ENCODE peak calls at places on chromosomes 16 and 17, in five cellular contexts. One of them, this sample, is unnamed.

GRCh38 chr17:17303010-17303846 is at the start of gene NT5M:
- DNase-seq in tibial artery: peak; percentile 80
- DNase-seq in BE2C: peak; percentile 78
- DNase-seq in brain microvascular endothelial cell: peak; percentile 34
- DNase-seq in psoas muscle: peak; percentile 78
- DNase-seq in this sample: peak; percentile 35

GRCh38 chr17:36993227-36993626 is 44.5 kb downstream of the AATF start:
- DNase-seq in tibial artery: no peak
- DNase-seq in BE2C: peak; percentile 48
- DNase-seq in brain microvascular endothelial cell: no peak
- DNase-seq in psoas muscle: no peak
- DNase-seq in this sample: no peak

GRCh38 chr17:13594310-13594709 is 7.4 kb downstream of the HS3ST3A1 start:
- DNase-seq in tibial artery: no peak
- DNase-seq in BE2C: no peak
- DNase-seq in brain microvascular endothelial cell: no peak
- DNase-seq in psoas muscle: no peak
- DNase-seq in this sample: no peak

GRCh38 chr17:18006495-18007239 is 32.3 kb downstream of the ATPAF2 start:
- DNase-seq in tibial artery: no peak
- DNase-seq in BE2C: no peak
- DNase-seq in brain microvascular endothelial cell: no peak
- DNase-seq in psoas muscle: no peak
- DNase-seq in this sample: no peak

GRCh38 chr17:61461586-61461966 is 9.4 kb downstream of the TBX4 start:
- DNase-seq in tibial artery: no peak
- DNase-seq in BE2C: no peak
- DNase-seq in brain microvascular endothelial cell: no peak
- DNase-seq in psoas muscle: no peak
- DNase-seq in this sample: no peak

GRCh38 chr17:30291571-30292489 is at the start of gene BLMH:
- DNase-seq in tibial artery: peak; percentile 89
- DNase-seq in BE2C: peak; percentile 75
- DNase-seq in brain microvascular endothelial cell: peak; percentile 56
- DNase-seq in psoas muscle: peak; percentile 86
- DNase-seq in this sample: peak; percentile 43

GRCh38 chr17:40348562-40349476 is 15.7 kb downstream of the GJD3 start:
- DNase-seq in tibial artery: peak; percentile 89
- DNase-seq in BE2C: peak; percentile 51
- DNase-seq in brain microvascular endothelial cell: no peak
- DNase-seq in psoas muscle: peak; percentile 70
- DNase-seq in this sample: no peak

GRCh38 chr17:71632328-71632727 is 488.5 kb upstream of the SOX9 start:
- DNase-seq in tibial artery: no peak
- DNase-seq in BE2C: no peak
- DNase-seq in brain microvascular endothelial cell: no peak
- DNase-seq in psoas muscle: no peak
- DNase-seq in this sample: peak; percentile 70

GRCh38 chr17:28145348-28145747 is 102.9 kb downstream of the NLK start:
- DNase-seq in tibial artery: no peak
- DNase-seq in BE2C: no peak
- DNase-seq in brain microvascular endothelial cell: peak; percentile 8
- DNase-seq in psoas muscle: no peak
- DNase-seq in this sample: no peak

GRCh38 chr17:68812876-68813584 is 142.2 kb downstream of the ABCA8 start:
- DNase-seq in tibial artery: no peak
- DNase-seq in BE2C: no peak
- DNase-seq in brain microvascular endothelial cell: no peak
- DNase-seq in psoas muscle: no peak
- DNase-seq in this sample: no peak

GRCh38 chr17:45783593-45784292 is 377 bp upstream of the CRHR1 start:
- DNase-seq in tibial artery: no peak
- DNase-seq in BE2C: peak; percentile 32
- DNase-seq in brain microvascular endothelial cell: no peak
- DNase-seq in psoas muscle: peak; percentile 41
- DNase-seq in this sample: no peak

GRCh38 chr17:45784583-45785372 is 658 bp downstream of the CRHR1 start:
- DNase-seq in tibial artery: no peak
- DNase-seq in BE2C: peak; percentile 75
- DNase-seq in brain microvascular endothelial cell: no peak
- DNase-seq in psoas muscle: peak; percentile 26
- DNase-seq in this sample: no peak

GRCh38 chr17:45780921-45781320 is 3.2 kb upstream of the CRHR1 start:
- DNase-seq in tibial artery: no peak
- DNase-seq in BE2C: no peak
- DNase-seq in brain microvascular endothelial cell: no peak
- DNase-seq in psoas muscle: no peak
- DNase-seq in this sample: no peak

GRCh38 chr17:45784293-45784582 is at the start of gene CRHR1:
- DNase-seq in tibial artery: no peak
- DNase-seq in BE2C: no peak
- DNase-seq in brain microvascular endothelial cell: no peak
- DNase-seq in psoas muscle: no peak
- DNase-seq in this sample: no peak

GRCh38 chr17:45782889-45783592 is 1.1 kb upstream of the CRHR1 start:
- DNase-seq in tibial artery: no peak
- DNase-seq in BE2C: peak; percentile 66
- DNase-seq in brain microvascular endothelial cell: no peak
- DNase-seq in psoas muscle: peak; percentile 35
- DNase-seq in this sample: no peak
- TF ChIP-seq CTCF in tibial artery: no peak
- TF ChIP-seq CTCF in BE2C: peak; percentile 42
- TF ChIP-seq CTCF in brain microvascular endothelial cell: peak; percentile 51
- TF ChIP-seq CTCF in psoas muscle: peak; percentile 45
- TF ChIP-seq CTCF in this sample: peak; percentile 45

DNA sequence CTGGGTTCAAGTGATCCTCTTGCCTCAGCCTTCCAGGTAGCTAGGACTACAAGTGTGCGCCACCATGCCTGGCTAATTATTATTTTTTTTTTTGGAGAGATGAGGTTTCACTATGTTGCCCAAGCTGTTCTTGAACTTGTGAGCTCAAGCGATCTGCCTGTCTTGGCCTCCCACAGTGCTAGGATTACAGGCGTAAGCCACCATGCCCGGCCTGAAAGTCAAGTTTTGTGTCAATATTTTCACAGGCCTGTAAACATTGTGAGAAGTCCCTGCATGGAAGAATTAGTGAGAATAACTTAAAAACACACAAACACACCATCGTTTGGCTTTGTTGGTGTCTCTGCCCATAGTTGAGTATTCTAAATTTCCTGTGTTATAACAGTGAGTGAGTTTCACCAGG is 22.2 kb downstream of the NUP85 start:
- DNase-seq in tibial artery: no peak
- DNase-seq in BE2C: no peak
- DNase-seq in brain microvascular endothelial cell: no peak
- DNase-seq in psoas muscle: no peak
- DNase-seq in this sample: no peak
- H3K36me3 ChIP-seq in tibial artery: peaks cover 93% of the 10 kb centered on the region
- H3K36me3 ChIP-seq in BE2C: peaks cover 86% of the 10 kb centered on the region
- H3K36me3 ChIP-seq in brain microvascular endothelial cell: peaks cover 56% of the 10 kb centered on the region
- H3K36me3 ChIP-seq in psoas muscle: peaks cover 3% of the 10 kb centered on the region
- H3K36me3 ChIP-seq in this sample: peaks cover 30% of the 10 kb centered on the region

DNA sequence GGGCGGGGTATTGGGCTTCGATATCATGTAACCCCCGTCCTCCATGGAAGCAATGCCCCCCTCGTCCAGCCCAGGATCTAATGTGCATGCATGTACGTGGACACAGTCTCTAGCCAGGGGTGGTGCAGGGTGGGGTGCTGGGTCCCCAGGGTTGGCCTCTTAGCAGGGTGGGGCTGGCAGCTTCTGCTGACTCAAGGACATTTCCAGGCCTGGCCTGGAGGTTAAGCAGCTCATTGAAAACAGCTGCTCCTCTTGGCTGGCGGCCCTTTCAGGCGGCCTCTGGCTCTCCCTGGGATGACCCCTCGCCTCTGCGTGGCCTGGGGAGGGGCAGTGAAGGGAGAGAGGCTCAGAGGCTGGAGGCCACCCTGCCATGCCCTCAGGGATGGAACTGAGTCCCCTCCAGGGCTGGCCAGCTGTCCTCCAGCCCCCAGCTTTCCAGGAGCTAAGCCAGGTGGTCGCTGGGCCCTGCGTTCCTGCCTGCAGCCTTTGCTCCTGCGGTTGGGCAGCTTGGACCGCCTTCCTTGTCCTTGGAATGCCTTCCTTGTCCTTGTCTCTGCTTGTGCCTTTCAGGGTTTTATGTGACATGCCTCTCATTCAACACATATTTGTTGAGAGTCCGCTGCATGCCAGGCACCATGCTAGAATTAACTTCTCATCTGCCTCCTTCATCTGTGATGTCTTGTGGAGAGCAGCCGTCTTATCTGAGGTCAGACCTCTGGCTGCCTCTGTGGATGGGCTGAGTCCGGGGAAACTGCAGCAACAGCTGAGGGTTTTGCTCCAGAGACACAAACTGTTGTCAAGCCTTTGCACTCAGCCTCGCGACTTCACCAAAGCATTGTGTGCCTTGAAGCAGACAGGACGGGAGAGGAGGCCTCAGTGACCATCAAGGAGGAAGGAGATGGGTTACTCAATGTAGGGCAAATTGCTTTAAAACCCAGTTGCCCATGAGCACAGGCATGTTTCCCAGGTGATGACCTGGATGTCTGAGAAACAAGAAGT is 26.7 kb downstream of the MRC2 start:
- DNase-seq in tibial artery: peak; percentile 74
- DNase-seq in BE2C: peak; percentile 49
- DNase-seq in brain microvascular endothelial cell: no peak
- DNase-seq in psoas muscle: peak; percentile 81
- DNase-seq in this sample: no peak
- H3K4me3 ChIP-seq in tibial artery: no peak overlapping the region
- H3K4me3 ChIP-seq in BE2C: no peak overlapping the region
- H3K4me3 ChIP-seq in brain microvascular endothelial cell: no peak overlapping the region
- H3K4me3 ChIP-seq in psoas muscle: no peak overlapping the region
- H3K4me3 ChIP-seq in this sample: no peak overlapping the region

DNA sequence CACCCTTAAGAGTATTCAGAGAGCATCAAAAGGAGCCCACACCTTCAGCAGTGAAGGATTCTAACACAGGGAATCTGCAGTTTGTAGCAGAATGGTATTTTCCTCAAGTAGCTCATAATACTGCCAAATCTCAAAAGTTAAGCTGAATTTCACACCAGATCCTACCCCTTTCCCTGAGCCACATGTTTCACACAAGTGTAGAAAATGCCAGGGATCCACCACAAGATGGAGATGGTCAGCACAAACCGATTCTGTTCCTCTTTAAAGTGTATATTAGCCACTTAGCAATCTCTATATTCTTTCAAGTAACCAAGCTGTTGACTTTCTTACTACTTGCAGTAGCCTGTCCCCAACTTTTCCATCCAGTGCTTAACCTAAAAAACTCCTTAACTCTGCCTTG is 13.2 kb downstream of the GINS2 start:
- DNase-seq in tibial artery: no peak
- DNase-seq in BE2C: no peak
- DNase-seq in brain microvascular endothelial cell: peak; percentile 45
- DNase-seq in psoas muscle: no peak
- DNase-seq in this sample: no peak
- TF ChIP-seq CTCF in tibial artery: no peak
- TF ChIP-seq CTCF in BE2C: peak; percentile 75
- TF ChIP-seq CTCF in brain microvascular endothelial cell: peak; percentile 66
- TF ChIP-seq CTCF in psoas muscle: peak; percentile 31
- TF ChIP-seq CTCF in this sample: peak; percentile 50

DNA sequence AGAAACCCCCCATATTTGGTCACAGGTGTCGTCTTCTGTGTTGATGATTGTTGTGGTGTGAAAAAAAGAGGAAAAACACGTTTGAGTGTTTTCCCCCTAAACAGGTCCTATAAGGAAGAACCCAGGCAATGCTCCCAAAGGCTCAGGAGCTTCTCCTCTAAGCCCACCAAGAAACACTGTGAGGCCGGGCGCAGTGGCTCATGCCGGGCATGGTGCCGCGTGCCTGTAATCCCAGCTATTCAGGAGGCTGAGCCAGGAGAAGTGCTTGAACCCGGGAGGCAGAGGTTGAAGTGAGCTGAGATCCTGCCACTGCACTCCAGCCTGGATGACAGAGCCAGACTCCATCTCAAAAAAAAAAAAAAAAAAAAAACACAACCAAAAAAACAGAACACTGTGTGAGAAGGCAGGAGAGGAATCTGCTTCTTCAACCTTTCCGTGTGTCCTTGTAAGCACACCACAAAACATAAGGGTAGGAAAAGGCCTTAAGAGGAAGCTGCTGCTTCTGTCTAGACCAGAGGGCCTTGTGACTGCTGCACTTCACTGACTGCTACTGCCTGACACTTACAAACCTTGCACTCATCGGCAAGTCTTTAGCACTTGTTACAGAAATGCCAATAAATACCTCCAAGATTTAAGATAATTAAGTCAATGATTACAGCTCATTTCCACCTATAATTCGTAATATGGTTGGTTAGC is 9.3 kb downstream of the JPT1 start:
- DNase-seq in tibial artery: peak; percentile 16
- DNase-seq in BE2C: no peak
- DNase-seq in brain microvascular endothelial cell: no peak
- DNase-seq in psoas muscle: no peak
- DNase-seq in this sample: no peak
- H3K36me3 ChIP-seq in tibial artery: peaks cover 42% of the 10 kb centered on the region
- H3K36me3 ChIP-seq in BE2C: peaks cover 97% of the 10 kb centered on the region
- H3K36me3 ChIP-seq in brain microvascular endothelial cell: peaks cover 70% of the 10 kb centered on the region
- H3K36me3 ChIP-seq in psoas muscle: peaks cover 8% of the 10 kb centered on the region
- H3K36me3 ChIP-seq in this sample: peaks cover 26% of the 10 kb centered on the region

GRCh38 chr17:58694826-58695225 is 2.4 kb downstream of the RAD51C start:
- DNase-seq in tibial artery: no peak
- DNase-seq in BE2C: no peak
- DNase-seq in brain microvascular endothelial cell: no peak
- DNase-seq in psoas muscle: no peak
- DNase-seq in this sample: no peak

GRCh38 chr17:58693751-58694150 is 1.3 kb downstream of the RAD51C start:
- DNase-seq in tibial artery: no peak
- DNase-seq in BE2C: no peak
- DNase-seq in brain microvascular endothelial cell: no peak
- DNase-seq in psoas muscle: no peak
- DNase-seq in this sample: no peak

GRCh38 chr17:58692239-58693055 is at the start of gene RAD51C:
- DNase-seq in tibial artery: peak; percentile 88
- DNase-seq in BE2C: peak; percentile 87
- DNase-seq in brain microvascular endothelial cell: peak; percentile 65
- DNase-seq in psoas muscle: peak; percentile 86
- DNase-seq in this sample: peak; percentile 66

GRCh38 chr17:58693208-58693607 is 806 bp downstream of the RAD51C start:
- DNase-seq in tibial artery: no peak
- DNase-seq in BE2C: no peak
- DNase-seq in brain microvascular endothelial cell: no peak
- DNase-seq in psoas muscle: no peak
- DNase-seq in this sample: peak; percentile 46

DNA sequence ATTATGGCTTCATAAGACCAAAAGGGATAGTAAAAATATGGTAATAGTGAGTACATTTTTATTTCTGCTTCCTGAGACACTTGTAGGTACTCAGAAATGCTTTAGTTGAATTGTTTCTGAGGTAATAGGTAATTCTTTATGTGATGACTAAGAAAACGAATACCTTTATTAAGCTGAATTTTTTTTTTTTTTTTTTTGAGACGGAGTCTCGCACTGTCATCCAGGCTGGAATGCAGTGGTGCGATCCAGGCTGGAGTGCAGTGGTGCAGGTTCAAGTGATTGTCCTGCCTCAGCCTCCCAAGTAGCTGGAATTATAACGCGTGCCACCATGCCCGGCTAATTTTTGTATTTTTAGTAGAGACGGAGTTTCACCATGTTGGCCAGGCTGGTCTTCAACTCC is 1.9 kb downstream of the RAD51C start:
- DNase-seq in tibial artery: no peak
- DNase-seq in BE2C: no peak
- DNase-seq in brain microvascular endothelial cell: no peak
- DNase-seq in psoas muscle: no peak
- DNase-seq in this sample: no peak
- H3K4me3 ChIP-seq in tibial artery: no peak overlapping the region
- H3K4me3 ChIP-seq in BE2C: no peak overlapping the region
- H3K4me3 ChIP-seq in brain microvascular endothelial cell: no peak overlapping the region
- H3K4me3 ChIP-seq in psoas muscle: no peak overlapping the region
- H3K4me3 ChIP-seq in this sample: no peak overlapping the region

GRCh38 chr16:1950559-1950958 is 3.9 kb downstream of the RPL3L start:
- DNase-seq in tibial artery: peak; percentile 60
- DNase-seq in BE2C: no peak
- DNase-seq in brain microvascular endothelial cell: no peak
- DNase-seq in psoas muscle: peak; percentile 62
- DNase-seq in this sample: no peak
- TF ChIP-seq CTCF in tibial artery: no peak
- TF ChIP-seq CTCF in BE2C: no peak
- TF ChIP-seq CTCF in brain microvascular endothelial cell: no peak
- TF ChIP-seq CTCF in psoas muscle: no peak
- TF ChIP-seq CTCF in this sample: no peak